ENCODE peak calls at places on chromosomes 6 and 20, in eight cellular contexts. W, F, P, X, N, Z, T and B are unnamed samples.

GRCh38 chr6:156658596-156659316 is 118.4 kb upstream of the ARID1B start:
- DNase-seq in W (no peak), F (no peak), P (no peak), X (no peak), N (no peak), Z (no peak), T (no peak), B (no peak)

GRCh38 chr6:144835322-144835721 is 550.2 kb downstream of the UTRN start:
- DNase-seq in W (no peak), F (no peak), P (no peak), X (no peak), N (no peak), Z (no peak), T (no peak), B (no peak)

GRCh38 chr6:109762166-109762565 is 71.1 kb downstream of the FIG4 start:
- DNase-seq in W (no peak), F (no peak), P (no peak), X (no peak), N (no peak), Z (no peak), T (no peak), B (no peak)

GRCh38 chr20:4959582-4959981 is 41.7 kb downstream of the SLC23A2 start:
- DNase-seq in W (no peak), F (no peak), P (no peak), X (no peak), N (peak), Z (no peak), T (no peak), B (no peak)

GRCh38 chr6:164690702-164691500 is 618.5 kb downstream of the C6orf118 start:
- DNase-seq in W (no peak), F (no peak), P (no peak), X (no peak), N (no peak), Z (no peak), T (no peak), B (no peak)

GRCh38 chr6:12415980-12416598 is 125.9 kb downstream of the EDN1 start:
- DNase-seq in W (no peak), F (no peak), P (no peak), X (no peak), N (peak), Z (no peak), T (no peak), B (no peak)

GRCh38 chr6:42315991-42316378 is 98.3 kb upstream of the MRPS10 start:
- DNase-seq in W (peak), F (peak), P (peak), X (no peak), N (peak), Z (no peak), T (peak), B (peak)

GRCh38 chr6:137084865-137085617 is 40.3 kb upstream of the IL20RA start:
- DNase-seq in W (no peak), F (no peak), P (no peak), X (no peak), N (no peak), Z (no peak), T (no peak), B (no peak)

GRCh38 chr6:41222045-41222444 is 6.1 kb upstream of the TREML4 start:
- DNase-seq in W (no peak), F (no peak), P (no peak), X (no peak), N (no peak), Z (no peak), T (no peak), B (no peak)

GRCh38 chr6:88914885-88915598 is 48.4 kb downstream of the RNGTT start:
- DNase-seq in W (no peak), F (no peak), P (no peak), X (no peak), N (peak), Z (no peak), T (no peak), B (no peak)

GRCh38 chr6:156617376-156617775 is 159.8 kb upstream of the ARID1B start:
- DNase-seq in W (peak), F (no peak), P (peak), X (no peak), N (peak), Z (peak), T (peak), B (no peak)

GRCh38 chr6:14673201-14673600 is 555.6 kb downstream of the CD83 start:
- DNase-seq in W (no peak), F (no peak), P (no peak), X (no peak), N (peak), Z (no peak), T (no peak), B (no peak)

GRCh38 chr6:7446644-7447325 is 57.2 kb downstream of the RIOK1 start:
- DNase-seq in W (no peak), F (no peak), P (no peak), X (no peak), N (no peak), Z (no peak), T (peak), B (no peak)

GRCh38 chr6:30507849-30508843 is 18.8 kb downstream of the HLA-E start:
- DNase-seq in W (no peak), F (no peak), P (no peak), X (no peak), N (no peak), Z (no peak), T (no peak), B (no peak)

GRCh38 chr6:97697450-97697849 is 414.4 kb upstream of the MMS22L start:
- DNase-seq in W (no peak), F (no peak), P (no peak), X (no peak), N (peak), Z (no peak), T (no peak), B (no peak)

GRCh38 chr6:8219352-8219943 is 117.1 kb upstream of the EEF1E1 start:
- DNase-seq in W (peak), F (peak), P (peak), X (no peak), N (peak), Z (no peak), T (peak), B (peak)

GRCh38 chr6:21666200-21666671 is 72.7 kb downstream of the SOX4 start:
- DNase-seq in W (no peak), F (peak), P (peak), X (no peak), N (peak), Z (no peak), T (no peak), B (no peak)

GRCh38 chr6:5878792-5879191 is 127.9 kb downstream of the NRN1 start:
- DNase-seq in W (no peak), F (no peak), P (no peak), X (no peak), N (no peak), Z (no peak), T (no peak), B (no peak)

GRCh38 chr6:139981810-139982550 is 607.5 kb upstream of the CITED2 start:
- DNase-seq in W (no peak), F (no peak), P (peak), X (no peak), N (peak), Z (no peak), T (no peak), B (no peak)

GRCh38 chr6:22253955-22254655 is 42.7 kb downstream of the PRL start:
- DNase-seq in W (no peak), F (no peak), P (no peak), X (no peak), N (no peak), Z (no peak), T (no peak), B (no peak)

GRCh38 chr6:80006541-80006940 is 2.1 kb downstream of the TTK start:
- DNase-seq in W (no peak), F (no peak), P (no peak), X (no peak), N (no peak), Z (no peak), T (no peak), B (no peak)

GRCh38 chr6:170553686-170554085 is 483 bp upstream of the TBP start:
- DNase-seq in W (peak), F (peak), P (no peak), X (no peak), N (peak), Z (no peak), T (no peak), B (no peak)

GRCh38 chr6:67933278-67933677 is 701.8 kb upstream of the ADGRB3 start:
- DNase-seq in W (no peak), F (no peak), P (no peak), X (no peak), N (no peak), Z (no peak), T (no peak), B (no peak)
- TF ChIP-seq CTCF in W (no peak), F (no peak), P (no peak), X (no peak), N (no peak), Z (no peak), T (no peak), B (no peak)

GRCh38 chr20:21518292-21518991 is 4.6 kb upstream of the NKX2-2 start:
- DNase-seq in W (no peak), F (no peak), P (no peak), X (no peak), N (no peak), Z (no peak), T (no peak), B (no peak)

GRCh38 chr20:21520702-21521595 is 7.1 kb upstream of the NKX2-2 start:
- DNase-seq in W (no peak), F (no peak), P (no peak), X (peak), N (peak), Z (no peak), T (no peak), B (no peak)

GRCh38 chr20:21517566-21518277 is 3.9 kb upstream of the NKX2-2 start:
- DNase-seq in W (no peak), F (no peak), P (no peak), X (peak), N (no peak), Z (no peak), T (no peak), B (no peak)

GRCh38 chr20:21516861-21517565 is 3.1 kb upstream of the NKX2-2 start:
- DNase-seq in W (no peak), F (no peak), P (no peak), X (peak), N (no peak), Z (no peak), T (no peak), B (no peak)

DNA sequence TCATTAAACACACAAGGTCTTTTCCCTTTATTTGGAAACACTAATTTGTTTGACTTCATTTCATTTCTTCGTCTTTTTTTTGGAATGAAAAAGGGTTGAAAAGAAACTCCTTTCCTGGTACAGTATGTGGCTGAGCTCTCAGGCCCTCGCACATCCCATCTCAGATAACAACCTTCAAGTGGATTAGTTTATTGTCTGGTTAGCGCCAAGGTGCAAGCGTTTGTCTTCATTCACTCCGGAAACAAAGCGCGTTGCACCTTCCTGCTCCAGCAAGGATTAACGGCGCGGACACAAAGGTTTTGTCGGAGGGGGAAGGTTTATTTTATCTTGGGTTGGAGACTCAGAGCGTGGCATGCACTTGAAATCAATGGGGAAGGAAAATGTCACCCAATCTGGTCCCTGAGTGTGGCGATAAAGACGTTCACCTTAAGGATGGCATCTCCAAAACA is 5.3 kb upstream of the NKX2-2 start:
- DNase-seq in W (no peak), F (no peak), P (no peak), X (no peak), N (no peak), Z (no peak), T (no peak), B (no peak)
- H3K4me3 ChIP-seq in W (no peak), F (no peak), P (no peak), X (no peak), N (no peak), Z (no peak), T (no peak), B (no peak)

GRCh38 chr20:23078994-23079364 is 7.1 kb downstream of the CD93 start:
- DNase-seq in W (no peak), F (no peak), P (no peak), X (no peak), N (no peak), Z (no peak), T (peak), B (no peak)
- TF ChIP-seq CTCF in W (no peak), F (no peak), P (no peak), X (no peak), N (peak), Z (no peak), T (peak), B (no peak)

DNA sequence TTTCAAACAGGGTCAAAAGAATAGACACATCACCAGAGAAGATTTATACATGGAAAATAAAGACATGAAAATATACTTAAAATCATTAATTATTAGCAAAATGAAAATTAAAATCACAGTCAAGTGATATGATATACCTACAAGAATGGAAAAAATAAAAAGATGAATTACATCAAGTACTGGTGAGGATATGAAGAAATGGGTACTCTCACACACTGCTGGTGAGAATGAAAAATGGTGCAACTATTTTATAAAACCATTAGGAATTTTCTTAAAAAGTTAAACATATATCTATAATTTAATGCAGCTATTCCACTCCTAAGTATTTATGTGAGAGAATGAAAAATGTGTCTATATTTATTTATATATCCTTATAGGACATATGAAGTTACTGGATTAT is 136.3 kb upstream of the GRIK2 start:
- DNase-seq in W (no peak), F (no peak), P (no peak), X (no peak), N (no peak), Z (no peak), T (no peak), B (no peak)
- H3K4me3 ChIP-seq in W (no peak), F (no peak), P (no peak), X (no peak), N (no peak), Z (no peak), T (no peak), B (no peak)

DNA sequence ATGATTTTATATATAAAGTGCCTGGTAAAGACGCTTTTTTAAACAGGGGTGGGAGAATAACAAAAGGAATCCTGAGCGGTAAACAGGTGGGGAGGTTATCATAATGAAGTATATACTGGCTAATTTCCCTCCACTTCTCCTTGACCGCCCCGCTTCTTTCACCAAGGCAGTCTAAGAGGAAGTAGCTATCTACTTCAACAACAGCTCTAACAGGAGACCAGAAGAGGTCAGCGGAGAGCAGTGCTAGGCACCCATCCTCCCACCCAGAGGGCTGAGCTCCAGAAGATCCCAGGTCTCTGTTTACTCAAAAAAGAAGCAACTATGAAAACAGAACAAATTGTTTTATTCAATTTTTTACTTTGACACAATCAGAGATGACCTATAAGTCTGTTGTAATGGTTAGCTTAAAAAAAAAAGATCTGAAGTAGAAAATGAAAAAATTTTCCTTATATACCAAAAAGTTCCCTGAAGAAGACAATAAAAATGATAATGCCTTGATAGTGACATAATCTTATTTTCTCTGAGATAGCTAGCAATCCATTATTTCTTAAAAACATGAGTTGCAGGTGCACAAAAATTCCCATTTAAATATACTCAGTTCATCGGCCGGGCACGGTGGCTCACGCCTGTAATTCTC is 141.1 kb downstream of the PDSS2 start:
- DNase-seq in W (peak), F (peak), P (peak), X (no peak), N (peak), Z (no peak), T (peak), B (no peak)
- TF ChIP-seq CTCF in W (peak), F (peak), P (peak), X (no peak), N (peak), Z (peak), T (peak), B (peak)